ENCODE peak calls at places on chromosomes 1 and 21, in seven cellular contexts. D is IMR-90, I is A549, S is K562, N is SK-N-SH, A is HepG2, Q is GM12878. R is an unnamed sample.

GRCh38 chr1:8373547-8374270 is 55.8 kb downstream of the SLC45A1 start:
- DNase-seq in D (peak), I (no peak), S (no peak), N (no peak), A (no peak), Q (no peak), R (no peak)

GRCh38 chr21:25733859-25734653 is 648 bp downstream of the ATP5PF start:
- DNase-seq in D (peak), I (no peak), S (no peak), N (peak), A (peak), Q (no peak), R (no peak)

GRCh38 chr1:77139389-77139788 is 79.8 kb downstream of the PIGK start:
- DNase-seq in D (no peak), I (no peak), S (no peak), N (no peak), A (no peak), Q (no peak), R (no peak)

GRCh38 chr1:107093385-107093784 is 36.9 kb downstream of the PRMT6 start:
- DNase-seq in D (no peak), I (no peak), S (no peak), N (no peak), A (no peak), Q (no peak), R (no peak)

GRCh38 chr21:34635307-34635706 is 20.4 kb upstream of the RCAN1 start:
- DNase-seq in D (no peak), I (no peak), S (peak), N (no peak), A (no peak), Q (no peak), R (peak)

GRCh38 chr1:231705860-231706553 is 79.4 kb downstream of the DISC1 start:
- DNase-seq in D (no peak), I (no peak), S (no peak), N (no peak), A (no peak), Q (no peak), R (no peak)

GRCh38 chr21:43313939-43314405 is 113.0 kb downstream of the SIK1 start:
- DNase-seq in D (no peak), I (no peak), S (no peak), N (no peak), A (no peak), Q (no peak), R (no peak)

GRCh38 chr21:29737188-29737587 is 202.6 kb downstream of the GRIK1 start:
- DNase-seq in D (no peak), I (no peak), S (no peak), N (no peak), A (no peak), Q (no peak), R (no peak)

GRCh38 chr21:33514234-33514633 is 22.7 kb upstream of the DNAJC28 start:
- DNase-seq in D (peak), I (no peak), S (no peak), N (no peak), A (no peak), Q (no peak), R (no peak)

GRCh38 chr21:46284077-46284644 is 1.2 kb downstream of the MCM3AP start:
- DNase-seq in D (no peak), I (no peak), S (no peak), N (no peak), A (no peak), Q (no peak), R (no peak)

GRCh38 chr1:110726755-110727154 is 52.0 kb upstream of the KCNA3 start:
- DNase-seq in D (no peak), I (no peak), S (no peak), N (no peak), A (no peak), Q (peak), R (no peak)

GRCh38 chr1:167627865-167628641 is 2.0 kb upstream of the RCSD1 start:
- DNase-seq in D (no peak), I (no peak), S (peak), N (no peak), A (peak), Q (peak), R (no peak)

GRCh38 chr1:17235135-17235880 is 13.6 kb upstream of the PADI3 start:
- DNase-seq in D (no peak), I (no peak), S (no peak), N (no peak), A (no peak), Q (no peak), R (no peak)

GRCh38 chr1:17230671-17231310 is 18.1 kb upstream of the PADI3 start:
- DNase-seq in D (no peak), I (no peak), S (no peak), N (no peak), A (no peak), Q (no peak), R (no peak)

GRCh38 chr1:17232759-17233661 is 15.9 kb upstream of the PADI3 start:
- DNase-seq in D (peak), I (peak), S (no peak), N (no peak), A (no peak), Q (no peak), R (no peak)

GRCh38 chr1:17234405-17234804 is 14.5 kb upstream of the PADI3 start:
- DNase-seq in D (no peak), I (no peak), S (no peak), N (no peak), A (no peak), Q (no peak), R (no peak)

GRCh38 chr1:17233675-17234074 is 15.2 kb upstream of the PADI3 start:
- DNase-seq in D (peak), I (peak), S (no peak), N (peak), A (no peak), Q (no peak), R (no peak)
- TF ChIP-seq RFX5 in D (no peak), I (no peak), S (no peak), N (no peak), A (no peak), Q (no peak), R (no peak)

GRCh38 chr1:204348722-204349121 is 11.0 kb downstream of the PLEKHA6 start:
- DNase-seq in D (peak), I (no peak), S (peak), N (peak), A (peak), Q (no peak), R (no peak)
- TF ChIP-seq RFX5 in D (no peak), I (no peak), S (no peak), N (no peak), A (no peak), Q (no peak), R (no peak)

GRCh38 chr1:100832676-100833469 is 61.8 kb downstream of the EXTL2 start:
- DNase-seq in D (no peak), I (no peak), S (no peak), N (no peak), A (no peak), Q (no peak), R (no peak)

GRCh38 chr1:100834779-100835645 is 59.6 kb downstream of the EXTL2 start:
- DNase-seq in D (peak), I (peak), S (peak), N (peak), A (peak), Q (no peak), R (no peak)

DNA sequence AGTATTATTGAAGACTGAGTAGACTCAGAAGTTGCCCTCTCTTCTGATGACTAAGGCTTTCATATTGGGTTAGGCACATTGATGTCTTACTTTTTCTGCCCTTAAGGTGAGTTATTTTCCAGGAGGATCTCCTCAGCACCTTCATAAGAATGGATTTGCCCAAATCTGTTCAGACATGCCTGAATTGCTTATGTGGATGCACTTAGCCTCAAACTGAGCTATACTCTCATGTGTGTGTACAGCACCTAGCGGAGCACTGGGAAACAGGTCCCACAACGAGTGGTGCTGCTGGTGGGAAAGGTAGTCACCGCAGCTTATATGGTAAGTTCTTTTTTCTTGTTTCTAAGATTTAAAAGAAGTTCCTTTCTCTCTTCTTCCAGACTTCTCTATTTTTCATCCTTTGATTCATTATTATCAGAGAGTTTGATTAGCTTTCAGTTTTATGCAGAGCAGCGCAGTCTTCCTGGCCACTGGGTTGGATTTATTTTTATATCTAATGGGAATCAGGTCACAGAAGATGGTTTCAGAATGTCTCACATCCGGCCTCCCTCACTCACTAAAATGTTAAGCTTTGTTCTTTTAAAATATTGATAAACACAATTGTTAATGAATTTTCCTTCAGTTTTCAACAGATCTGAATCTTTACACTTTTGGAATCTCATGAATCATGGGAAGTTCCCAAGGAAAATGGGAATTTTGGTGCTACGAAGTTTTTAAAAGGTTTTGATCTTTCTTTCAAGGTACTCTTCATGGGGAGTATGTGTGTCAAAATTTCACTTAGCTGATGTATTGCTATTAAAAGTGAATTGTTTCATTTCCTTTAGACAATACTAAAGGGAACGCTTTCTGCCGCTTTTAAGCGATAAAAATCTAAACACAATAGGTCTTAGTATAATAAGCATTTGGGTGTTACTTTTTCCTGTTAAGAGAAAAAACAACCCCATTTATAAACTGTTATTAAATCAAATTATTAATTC is 58.5 kb downstream of the EXTL2 start:
- DNase-seq in D (peak), I (no peak), S (no peak), N (no peak), A (no peak), Q (no peak), R (no peak)
- TF ChIP-seq RFX5 in D (no peak), I (no peak), S (no peak), N (no peak), A (no peak), Q (no peak), R (no peak)

GRCh38 chr1:219661464-219662092 is 48.7 kb upstream of the ZC3H11B start:
- DNase-seq in D (no peak), I (no peak), S (no peak), N (no peak), A (peak), Q (no peak), R (no peak)

GRCh38 chr1:219665089-219665488 is 52.2 kb upstream of the ZC3H11B start:
- DNase-seq in D (no peak), I (no peak), S (no peak), N (no peak), A (no peak), Q (no peak), R (no peak)

GRCh38 chr1:219660666-219661463 is 48.0 kb upstream of the ZC3H11B start:
- DNase-seq in D (peak), I (peak), S (peak), N (no peak), A (no peak), Q (peak), R (peak)

GRCh38 chr1:219666242-219666641 is 53.3 kb upstream of the ZC3H11B start:
- DNase-seq in D (peak), I (no peak), S (no peak), N (no peak), A (no peak), Q (no peak), R (no peak)

DNA sequence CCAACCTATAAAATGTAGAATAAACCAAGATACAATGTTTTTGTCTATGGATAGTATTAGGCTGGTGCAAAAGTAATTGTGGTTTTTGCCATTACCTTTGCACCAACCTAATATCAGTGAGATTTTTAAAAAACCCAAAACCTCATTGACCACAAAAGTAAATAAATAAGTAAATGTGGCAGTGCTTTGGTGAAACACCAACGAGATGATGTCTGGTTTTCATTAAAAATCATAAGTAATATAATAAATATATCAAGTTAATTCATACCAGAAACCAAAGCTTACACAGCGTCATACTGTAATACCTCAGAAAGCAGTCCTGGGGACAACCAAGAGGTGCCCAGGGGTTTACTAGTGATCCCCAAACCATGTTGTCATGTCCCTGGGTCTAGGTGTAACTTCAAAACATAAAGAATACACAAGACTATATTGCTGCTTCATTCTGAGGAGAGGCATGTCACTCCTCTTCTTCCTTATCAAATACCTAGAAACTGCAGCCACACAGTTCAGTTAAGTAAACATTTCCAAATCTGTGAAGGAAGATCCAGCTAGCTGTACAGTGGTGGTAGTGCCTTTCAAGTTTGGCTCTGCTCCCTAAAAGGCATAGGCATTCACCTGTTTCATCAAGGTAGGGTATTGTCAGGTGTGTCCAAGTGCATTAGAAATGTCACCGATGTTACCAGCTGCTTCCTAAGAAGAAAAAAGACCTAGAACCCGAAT is 51.6 kb upstream of the ZC3H11B start:
- DNase-seq in D (no peak), I (no peak), S (no peak), N (no peak), A (no peak), Q (no peak), R (no peak)
- TF ChIP-seq RFX5 in D (no peak), I (no peak), S (no peak), N (no peak), A (no peak), Q (no peak), R (no peak)

GRCh38 chr1:30650959-30651320 is 72.4 kb downstream of the MATN1 start:
- DNase-seq in D (no peak), I (no peak), S (no peak), N (peak), A (no peak), Q (no peak), R (no peak)

GRCh38 chr1:30650038-30650958 is 73.1 kb downstream of the MATN1 start:
- DNase-seq in D (no peak), I (no peak), S (no peak), N (peak), A (no peak), Q (no peak), R (no peak)

GRCh38 chr1:30649321-30649991 is 73.9 kb downstream of the MATN1 start:
- DNase-seq in D (no peak), I (no peak), S (no peak), N (no peak), A (no peak), Q (no peak), R (no peak)

GRCh38 chr1:30654188-30654587 is 69.2 kb downstream of the MATN1 start:
- DNase-seq in D (no peak), I (no peak), S (no peak), N (no peak), A (no peak), Q (no peak), R (no peak)

GRCh38 chr1:30652151-30652915 is 71.1 kb downstream of the MATN1 start:
- DNase-seq in D (no peak), I (no peak), S (no peak), N (peak), A (no peak), Q (no peak), R (no peak)
- TF ChIP-seq RFX5 in D (no peak), I (no peak), S (no peak), N (no peak), A (no peak), Q (no peak), R (no peak)

GRCh38 chr21:38887062-38887686 is 81.4 kb downstream of the ETS2 start:
- DNase-seq in D (no peak), I (no peak), S (no peak), N (no peak), A (no peak), Q (no peak), R (no peak)
- TF ChIP-seq RFX5 in D (no peak), I (no peak), S (no peak), N (no peak), A (no peak), Q (no peak), R (no peak)

GRCh38 chr21:15060776-15061175 is 4.0 kb downstream of the NRIP1 start:
- DNase-seq in D (peak), I (no peak), S (no peak), N (no peak), A (no peak), Q (no peak), R (no peak)

GRCh38 chr21:15059397-15059796 is 5.4 kb downstream of the NRIP1 start:
- DNase-seq in D (no peak), I (no peak), S (no peak), N (no peak), A (no peak), Q (no peak), R (no peak)

GRCh38 chr21:15057290-15057689 is 7.5 kb downstream of the NRIP1 start:
- DNase-seq in D (no peak), I (no peak), S (no peak), N (no peak), A (no peak), Q (no peak), R (no peak)

GRCh38 chr21:15061284-15061683 is 3.5 kb downstream of the NRIP1 start:
- DNase-seq in D (no peak), I (no peak), S (no peak), N (no peak), A (no peak), Q (no peak), R (no peak)

GRCh38 chr21:15058718-15059316 is 6.0 kb downstream of the NRIP1 start:
- DNase-seq in D (peak), I (peak), S (peak), N (no peak), A (no peak), Q (no peak), R (no peak)
- TF ChIP-seq RFX5 in D (no peak), I (no peak), S (no peak), N (no peak), A (no peak), Q (no peak), R (no peak)

GRCh38 chr1:89957063-89957462 is 37.8 kb upstream of the ZNF326 start:
- DNase-seq in D (no peak), I (no peak), S (no peak), N (no peak), A (peak), Q (no peak), R (no peak)
- TF ChIP-seq RFX5 in D (no peak), I (no peak), S (no peak), N (no peak), A (no peak), Q (no peak), R (no peak)

GRCh38 chr1:225990705-225991464 is 8.3 kb downstream of the SDE2 start:
- DNase-seq in D (no peak), I (no peak), S (no peak), N (no peak), A (no peak), Q (no peak), R (no peak)

GRCh38 chr1:225981714-225982113 is 17.4 kb downstream of the SDE2 start:
- DNase-seq in D (no peak), I (no peak), S (no peak), N (no peak), A (no peak), Q (no peak), R (no peak)

GRCh38 chr1:225987491-225988316 is 11.4 kb downstream of the SDE2 start:
- DNase-seq in D (peak), I (peak), S (no peak), N (peak), A (peak), Q (no peak), R (no peak)
- TF ChIP-seq RFX5 in D (no peak), I (no peak), S (no peak), N (no peak), A (no peak), Q (no peak), R (no peak)

R was measured in H1.